ENCODE peak calls at places on chromosomes 12 and 14, in four cellular contexts. Y is pancreas, B is A549, V is ovary. P is an unnamed sample.

GRCh38 chr12:57230381-57231155 is 1.1 kb downstream of the SHMT2 start:
- DNase-seq in Y (no peak), B (no peak), V (no peak), P (no peak)

GRCh38 chr12:63995512-63995911 is 151.0 kb downstream of the SRGAP1 start:
- DNase-seq in Y (no peak), B (no peak), V (no peak), P (no peak)

GRCh38 chr14:74257988-74258704 is 18.9 kb downstream of the VSX2 start:
- DNase-seq in Y (no peak), B (no peak), V (no peak), P (no peak)

GRCh38 chr14:29489911-29490310 is 437.7 kb downstream of the PRKD1 start:
- DNase-seq in Y (no peak), B (no peak), V (no peak), P (no peak)

GRCh38 chr14:66365388-66365787 is 120.8 kb upstream of the CCDC196 start:
- DNase-seq in Y (no peak), B (no peak), V (no peak), P (no peak)

GRCh38 chr12:66314278-66314677 is 12.0 kb downstream of the HELB start:
- DNase-seq in Y (no peak), B (no peak), V (no peak), P (no peak)

GRCh38 chr12:13039557-13039956 is 4.6 kb upstream of the FAM234B start:
- DNase-seq in Y (no peak), B (no peak), V (no peak), P (no peak)

GRCh38 chr14:99909500-99910064 is 116.4 kb downstream of the EML1 start:
- DNase-seq in Y (no peak), B (peak; percentile 5), V (no peak), P (no peak)

GRCh38 chr14:91390165-91390778 is 27.3 kb downstream of the CCDC88C start:
- DNase-seq in Y (no peak), B (no peak), V (no peak), P (no peak)

GRCh38 chr12:116954700-116955381 is 44.1 kb downstream of the FBXW8 start:
- DNase-seq in Y (no peak), B (no peak), V (peak; percentile 80), P (no peak)

GRCh38 chr14:75165586-75166391 is 10.6 kb downstream of the TMED10 start:
- DNase-seq in Y (peak; percentile 44), B (no peak), V (no peak), P (peak; percentile 20)

GRCh38 chr12:73124480-73124879 is 852.3 kb downstream of the TRHDE start:
- DNase-seq in Y (no peak), B (no peak), V (no peak), P (no peak)

GRCh38 chr12:68871899-68872298 is 61.1 kb downstream of the CPM start:
- DNase-seq in Y (no peak), B (peak; percentile 47), V (no peak), P (peak; percentile 78)

GRCh38 chr12:28189774-28190320 is 409 bp upstream of the CCDC91 start:
- DNase-seq in Y (no peak), B (no peak), V (no peak), P (no peak)

GRCh38 chr12:120763250-120763649 is 37.6 kb downstream of the ACADS start:
- DNase-seq in Y (no peak), B (no peak), V (no peak), P (no peak)

GRCh38 chr14:39169541-39169900 is 612 bp downstream of the TRAPPC6B start:
- DNase-seq in Y (no peak), B (no peak), V (no peak), P (no peak)

GRCh38 chr14:19799880-19800279 is 3.7 kb upstream of the OR4N2 start:
- DNase-seq in Y (no peak), B (no peak), V (no peak), P (no peak)

GRCh38 chr12:11906284-11906935 is 164.3 kb upstream of the BCL2L14 start:
- DNase-seq in Y (no peak), B (no peak), V (no peak), P (peak; percentile 73)

GRCh38 chr12:124392991-124393790 is 98.3 kb downstream of the RFLNA start:
- DNase-seq in Y (peak; percentile 93), B (peak; percentile 89), V (peak; percentile 95), P (peak; percentile 78)

GRCh38 chr12:123934829-123935228 is 37.8 kb downstream of the CCDC92 start:
- DNase-seq in Y (no peak), B (no peak), V (no peak), P (no peak)

GRCh38 chr12:124380793-124381453 is 86.0 kb downstream of the RFLNA start:
- DNase-seq in Y (no peak), B (no peak), V (no peak), P (no peak)

GRCh38 chr14:77185093-77185465 is 3.5 kb downstream of the TMEM63C start:
- DNase-seq in Y (no peak), B (no peak), V (no peak), P (no peak)

GRCh38 chr12:89138048-89138852 is 214.1 kb downstream of the DUSP6 start:
- DNase-seq in Y (no peak), B (no peak), V (no peak), P (no peak)

GRCh38 chr14:59944909-59945308 is 25.0 kb downstream of the LRRC9 start:
- DNase-seq in Y (no peak), B (no peak), V (no peak), P (no peak)

GRCh38 chr12:79360936-79361335 is 329.8 kb downstream of the PAWR start:
- DNase-seq in Y (no peak), B (no peak), V (no peak), P (no peak)

GRCh38 chr12:84807249-84807648 is 105.3 kb downstream of the SLC6A15 start:
- DNase-seq in Y (no peak), B (no peak), V (no peak), P (no peak)

GRCh38 chr12:76457818-76458217 is 101.8 kb downstream of the OSBPL8 start:
- DNase-seq in Y (no peak), B (no peak), V (no peak), P (no peak)

GRCh38 chr14:28375295-28375694 is 391.3 kb upstream of the FOXG1 start:
- DNase-seq in Y (no peak), B (peak; percentile 19), V (no peak), P (peak; percentile 7)
- H3K9me3 ChIP-seq in Y (no peaks in the 10 kb centered on the region), B (peaks cover 6% of the 10 kb centered on the region), V (no peaks in the 10 kb centered on the region), P (no peaks in the 10 kb centered on the region)

DNA sequence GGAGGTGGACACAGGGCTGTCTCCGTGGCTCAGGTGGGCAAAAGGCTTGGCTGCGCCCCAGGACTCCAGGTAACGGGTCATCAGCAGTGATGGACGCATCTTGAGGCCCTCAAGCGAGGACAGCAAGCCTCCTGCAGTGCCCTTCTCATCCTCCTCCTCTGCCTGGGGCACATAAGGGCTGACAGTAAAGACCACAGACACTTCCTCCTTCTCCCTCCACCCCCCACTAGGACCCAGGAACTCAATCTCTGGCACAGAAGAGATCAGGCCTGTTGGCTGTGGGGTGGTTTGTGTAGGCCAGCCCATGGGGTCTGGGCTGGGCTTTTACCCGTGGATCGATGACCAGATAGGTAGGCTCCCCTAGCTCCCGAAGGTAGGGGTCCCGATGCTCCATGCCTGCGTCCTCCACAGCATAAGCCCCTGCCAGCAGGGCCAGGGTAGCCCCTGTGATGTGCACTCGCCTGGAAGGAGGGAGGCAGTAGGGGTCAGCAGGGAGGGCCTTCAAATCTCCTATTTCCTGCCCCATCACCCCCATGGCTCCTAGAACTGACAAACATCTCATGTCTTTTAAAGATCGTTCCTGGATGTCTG is 5.7 kb downstream of the ADCY4 start:
- DNase-seq in Y (no peak), B (no peak), V (no peak), P (no peak)
- H3K4me1 ChIP-seq in Y (peaks cover 11% of the 10 kb centered on the region), B (peaks cover 3% of the 10 kb centered on the region), V (peaks cover 5% of the 10 kb centered on the region), P (peaks cover 7% of the 10 kb centered on the region)

GRCh38 chr12:133083345-133083744 is 2.6 kb downstream of the ZNF140 start:
- DNase-seq in Y (no peak), B (no peak), V (no peak), P (no peak)
- H3K9me3 ChIP-seq in Y (peaks cover 3% of the 10 kb centered on the region), B (peaks cover 89% of the 10 kb centered on the region), V (peaks cover 11% of the 10 kb centered on the region), P (peaks cover 27% of the 10 kb centered on the region)

DNA sequence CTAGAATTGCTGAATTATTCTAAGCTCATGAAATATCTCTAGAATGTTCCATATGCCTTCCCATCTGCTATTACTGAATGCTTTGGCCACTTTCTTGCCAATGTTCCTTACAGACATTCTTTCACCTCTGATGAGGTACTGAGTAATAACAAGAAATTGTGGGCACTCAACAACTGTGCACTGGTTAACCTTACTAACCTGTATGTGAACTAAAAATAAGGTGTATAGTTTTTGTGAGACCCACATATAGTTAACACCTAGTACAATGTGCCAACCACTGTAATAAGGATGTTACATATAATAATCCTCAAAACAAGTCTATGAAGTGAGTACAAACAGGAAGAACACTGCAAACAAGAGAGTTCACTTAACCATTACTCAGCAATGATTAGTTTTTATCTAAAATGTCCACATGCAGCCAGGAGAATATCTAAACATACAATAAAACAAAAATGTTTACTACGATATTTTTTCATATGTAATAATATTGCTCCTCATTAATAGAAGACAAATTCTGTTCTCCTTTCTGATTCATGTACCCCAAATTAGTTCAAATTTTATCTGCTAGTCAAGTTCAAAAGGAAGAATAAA is 4.4 kb downstream of the DDHD1 start:
- DNase-seq in Y (no peak), B (no peak), V (no peak), P (no peak)
- H3K4me1 ChIP-seq in Y (no peaks in the 10 kb centered on the region), B (peaks cover 11% of the 10 kb centered on the region), V (peaks cover 5% of the 10 kb centered on the region), P (peaks cover 13% of the 10 kb centered on the region)

DNA sequence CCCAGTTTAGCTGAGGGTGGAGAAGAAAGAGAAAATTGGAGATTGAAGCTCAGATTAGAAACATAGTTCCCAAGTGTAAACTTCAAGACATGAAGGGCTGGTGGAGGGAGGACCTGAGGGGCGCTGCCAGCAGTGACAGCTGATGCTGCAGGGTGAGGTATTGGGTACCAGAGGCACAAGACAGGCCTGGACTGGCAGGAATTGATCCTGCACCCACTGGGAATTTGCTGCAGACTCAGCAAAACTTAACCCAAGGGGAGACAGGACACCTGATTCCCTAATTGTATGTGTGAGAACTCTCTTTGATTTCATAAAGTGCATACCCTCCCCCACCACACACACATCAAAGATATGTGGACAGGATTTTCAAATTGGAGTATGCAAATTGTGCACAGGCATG is 11.6 kb downstream of the PTPRR start:
- DNase-seq in Y (no peak), B (no peak), V (no peak), P (no peak)
- H3K9me3 ChIP-seq in Y (no peaks in the 10 kb centered on the region), B (no peaks in the 10 kb centered on the region), V (no peaks in the 10 kb centered on the region), P (no peaks in the 10 kb centered on the region)

DNA sequence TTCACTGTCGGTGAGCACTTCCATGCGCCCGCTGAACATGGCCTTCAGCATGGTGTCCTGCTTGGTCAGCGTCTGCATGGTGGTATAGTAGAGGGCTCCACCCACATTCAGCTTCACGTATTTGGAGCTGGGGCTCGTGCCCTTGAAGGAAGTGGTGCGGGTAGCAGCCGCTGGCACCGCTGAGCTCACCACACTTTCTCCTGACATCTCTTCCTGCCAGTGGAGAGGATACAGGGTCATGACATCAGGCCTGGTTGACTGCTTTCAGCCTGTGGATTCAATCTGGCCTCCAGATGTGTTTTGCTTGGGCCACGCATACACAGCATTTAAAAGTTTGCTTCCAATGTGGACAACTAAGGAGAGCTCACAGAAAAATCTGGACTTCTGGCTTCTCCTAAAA is 7.6 kb downstream of the KCTD10 start:
- DNase-seq in Y (no peak), B (no peak), V (no peak), P (no peak)
- H3K4me1 ChIP-seq in Y (no peaks in the 10 kb centered on the region), B (no peaks in the 10 kb centered on the region), V (peaks cover 1% of the 10 kb centered on the region), P (peaks cover 8% of the 10 kb centered on the region)

GRCh38 chr14:79419571-79420327 is 791.6 kb downstream of the DIO2 start:
- DNase-seq in Y (no peak), B (no peak), V (no peak), P (no peak)
- H3K9me3 ChIP-seq in Y (no peaks in the 10 kb centered on the region), B (no peaks in the 10 kb centered on the region), V (no peaks in the 10 kb centered on the region), P (no peaks in the 10 kb centered on the region)

P was measured in SJSA1.